ENCODE peak calls at places on chromosome 22, in ten cellular contexts. B is neuronal stem cell; O is stimulated activated naive B cell treated with anti-CD40 and anti-IgM and Interleukin-4, amounts not matched to agents 10 μg/mL and 1 μg/mL and 100 μg/mL, for 72 hours; Z is astrocyte of the cerebellum; X is amniotic stem cell; H is SK-MEL-5; S is Daoy; P is head of caudate nucleus; G is foreskin fibroblast; E is HTR-8/SVneo. Y is an unnamed sample.

GRCh38 chr22:21738966-21739365 is 3.4 kb upstream of the YPEL1 start:
- DNase-seq in E (no peak), X (no peak), G (no peak), S (no peak), Z (no peak), B (no peak), H (no peak), O (no peak), P (no peak), Y (no peak)

GRCh38 chr22:42919199-42919598 is 62.1 kb upstream of the ARFGAP3 start:
- DNase-seq in Z (no peak), X (no peak), O (no peak), S (peak), B (no peak), G (peak), E (peak), P (no peak), H (no peak), Y (peak)

GRCh38 chr22:31995046-31995445 is 48.0 kb upstream of the SLC5A1 start:
- DNase-seq in O (no peak), X (no peak), P (no peak), Z (no peak), E (no peak), S (no peak), H (peak), G (no peak), B (no peak), Y (no peak)

GRCh38 chr22:43276311-43276710 is 66.9 kb downstream of the SCUBE1 start:
- DNase-seq in O (no peak), E (no peak), P (no peak), X (no peak), S (peak), Z (no peak), G (no peak), B (no peak), H (no peak), Y (no peak)

GRCh38 chr22:47631571-47632102 is 869.2 kb downstream of the TBC1D22A start:
- DNase-seq in P (no peak), Z (no peak), S (peak), O (no peak), H (peak), G (no peak), E (no peak), B (no peak), X (no peak), Y (no peak)

GRCh38 chr22:39625554-39626537 is 55.3 kb downstream of the CACNA1I start:
- DNase-seq in Z (no peak), O (no peak), H (no peak), B (no peak), E (no peak), S (no peak), X (no peak), G (no peak), P (peak), Y (no peak)

GRCh38 chr22:49146511-49146910 is 681.2 kb downstream of the BRD1 start:
- DNase-seq in X (no peak), P (no peak), G (no peak), H (no peak), E (no peak), S (no peak), Z (no peak), B (no peak), O (no peak), Y (no peak)

GRCh38 chr22:23536821-23537345 is 43.2 kb downstream of the IGLL1 start:
- DNase-seq in O (no peak), S (no peak), P (peak), H (no peak), Z (no peak), E (no peak), G (no peak), B (no peak), X (no peak), Y (peak)

GRCh38 chr22:20117656-20118571 is 888 bp upstream of the TRMT2A start:
- DNase-seq in H (no peak), X (no peak), P (no peak), B (no peak), Z (no peak), G (peak), S (no peak), E (no peak), O (peak), Y (no peak)

GRCh38 chr22:22082960-22083359 is 100.4 kb upstream of the TOP3B start:
- DNase-seq in O (no peak), P (no peak), G (no peak), H (no peak), E (no peak), B (no peak), S (no peak), Z (no peak), X (no peak), Y (no peak)

GRCh38 chr22:50200333-50201190 is at the start of gene SELENOO:
- DNase-seq in H (peak), X (peak), Z (peak), E (peak), S (peak), G (peak), B (peak), O (peak), P (peak), Y (peak)

GRCh38 chr22:21688706-21689381 is 23.0 kb downstream of the PPIL2 start:
- DNase-seq in G (no peak), H (no peak), O (no peak), E (no peak), Z (no peak), X (no peak), S (no peak), B (no peak), P (no peak), Y (no peak)

GRCh38 chr22:29000225-29000556 is 61.4 kb downstream of the C22orf31 start:
- DNase-seq in B (no peak), O (no peak), G (no peak), H (no peak), X (no peak), S (no peak), E (no peak), P (no peak), Z (no peak), Y (no peak)

GRCh38 chr22:42684462-42685195 is 35.4 kb upstream of the CYB5R3 start:
- DNase-seq in X (no peak), H (no peak), B (no peak), E (no peak), S (no peak), O (no peak), G (peak), P (no peak), Z (no peak), Y (no peak)

GRCh38 chr22:20130319-20130718 is 1.3 kb upstream of the ZDHHC8 start:
- DNase-seq in Z (no peak), H (no peak), X (no peak), E (no peak), O (no peak), P (no peak), G (no peak), B (no peak), S (no peak), Y (no peak)

GRCh38 chr22:36497910-36498669 is 8.8 kb downstream of the FOXRED2 start:
- DNase-seq in H (no peak), O (no peak), G (no peak), X (no peak), P (no peak), E (no peak), B (no peak), Z (no peak), S (no peak), Y (peak)

GRCh38 chr22:36879775-36880174 is 19.0 kb downstream of the NCF4 start:
- DNase-seq in G (no peak), S (peak), Z (no peak), E (no peak), H (no peak), X (no peak), B (no peak), O (no peak), P (no peak), Y (no peak)